ENCODE peak calls at places on chromosome 12, in five cellular contexts. N, E, C, S and F are unnamed samples.

GRCh38 chr12:63317447-63317846 is 166.4 kb upstream of the AVPR1A start:
- DNase-seq in S (no peak), C (no peak), N (no peak), E (no peak), F (no peak)

GRCh38 chr12:43912851-43913250 is 77.0 kb downstream of the TMEM117 start:
- DNase-seq in C (no peak), S (no peak), E (no peak), N (no peak), F (no peak)

GRCh38 chr12:15719230-15719629 is 70.0 kb downstream of the EPS8 start:
- DNase-seq in C (no peak), S (no peak), N (no peak), E (no peak), F (no peak)

GRCh38 chr12:28024231-28024995 is 51.9 kb upstream of the PTHLH start:
- DNase-seq in N (peak), E (peak), C (no peak), S (no peak), F (peak)

GRCh38 chr12:104686196-104686595 is 229.4 kb downstream of the CHST11 start:
- DNase-seq in C (no peak), S (no peak), N (no peak), E (no peak), F (no peak)

GRCh38 chr12:24719293-24719721 is 229.6 kb downstream of the BCAT1 start:
- DNase-seq in C (no peak), N (no peak), E (peak), S (no peak), F (no peak)

GRCh38 chr12:79689477-79690155 is 1.1 kb downstream of the PAWR start:
- DNase-seq in N (peak), E (peak), S (peak), C (no peak), F (no peak)

GRCh38 chr12:226401-226800 is 12.4 kb upstream of the SLC6A12 start:
- DNase-seq in E (no peak), C (peak), N (no peak), S (no peak), F (no peak)

GRCh38 chr12:129659927-129660326 is 243.9 kb downstream of the TMEM132D start:
- DNase-seq in S (no peak), C (no peak), N (no peak), E (peak), F (peak)

GRCh38 chr12:71888521-71888920 is 49.0 kb downstream of the TBC1D15 start:
- DNase-seq in N (no peak), S (no peak), C (no peak), E (no peak), F (no peak)

GRCh38 chr12:40336573-40337199 is 111.9 kb downstream of the LRRK2 start:
- DNase-seq in N (peak), E (no peak), C (no peak), S (no peak), F (no peak)

GRCh38 chr12:95990136-95990535 is 6.0 kb downstream of the HAL start:
- DNase-seq in S (no peak), N (no peak), C (peak), E (no peak), F (no peak)

GRCh38 chr12:76127588-76127987 is 43.1 kb upstream of the NAP1L1 start:
- DNase-seq in E (no peak), S (no peak), C (no peak), N (no peak), F (no peak)

GRCh38 chr12:12534975-12535374 is 27.7 kb downstream of the DUSP16 start:
- DNase-seq in N (no peak), S (no peak), C (no peak), E (no peak), F (no peak)

GRCh38 chr12:12936983-12937491 is 14.9 kb downstream of the GPRC5D start:
- DNase-seq in C (peak), N (no peak), S (no peak), E (no peak), F (no peak)

GRCh38 chr12:106138279-106138645 is 492 bp downstream of the NUAK1 start:
- DNase-seq in E (no peak), C (no peak), N (no peak), S (no peak), F (no peak)

GRCh38 chr12:121797937-121798801 is 4.7 kb upstream of the RHOF start:
- DNase-seq in E (no peak), C (no peak), N (peak), S (peak), F (no peak)

GRCh38 chr12:115710104-115710564 is 567.4 kb downstream of the MED13L start:
- DNase-seq in C (peak), E (peak), S (peak), N (peak), F (no peak)

GRCh38 chr12:30989754-30990153 is 63.2 kb downstream of the TSPAN11 start:
- DNase-seq in C (no peak), N (peak), S (peak), E (no peak), F (no peak)

GRCh38 chr12:85002778-85003296 is 33.2 kb downstream of the TSPAN19 start:
- DNase-seq in C (no peak), E (no peak), S (no peak), N (no peak), F (no peak)

GRCh38 chr12:78209851-78210493 is 379.3 kb downstream of the NAV3 start:
- DNase-seq in N (no peak), E (no peak), C (no peak), S (peak), F (no peak)

GRCh38 chr12:18443768-18444437 is 182.6 kb downstream of the PIK3C2G start:
- DNase-seq in C (no peak), N (no peak), S (no peak), E (peak), F (no peak)

GRCh38 chr12:31479516-31480210 is 111.3 kb downstream of the DENND5B start:
- DNase-seq in C (no peak), S (no peak), N (no peak), E (no peak), F (no peak)

GRCh38 chr12:72133497-72134055 is 138.6 kb upstream of the TRHDE start:
- DNase-seq in E (no peak), S (no peak), C (no peak), N (no peak), F (no peak)

GRCh38 chr12:12985817-12986408 is 14.2 kb downstream of the HEBP1 start:
- DNase-seq in E (peak), N (peak), C (no peak), S (no peak), F (no peak)

GRCh38 chr12:121190523-121191031 is 19.4 kb upstream of the P2RX4 start:
- DNase-seq in C (no peak), S (no peak), E (peak), N (no peak), F (peak)

GRCh38 chr12:103640831-103641230 is 53.8 kb downstream of the STAB2 start:
- DNase-seq in S (no peak), C (no peak), E (no peak), N (no peak), F (no peak)

GRCh38 chr12:3456809-3457208 is 34.2 kb upstream of the PRMT8 start:
- DNase-seq in S (no peak), E (no peak), N (peak), C (no peak), F (no peak)
- TF ChIP-seq CTCF in S (no peak), E (no peak), N (no peak), C (no peak), F (no peak)

GRCh38 chr12:91877461-91878230 is 268.0 kb downstream of the BTG1 start:
- DNase-seq in E (no peak), N (no peak), S (no peak), C (no peak), F (no peak)
- H3K4me3 ChIP-seq in E (no peak), N (no peak), S (no peak), C (no peak), F (no peak)

DNA sequence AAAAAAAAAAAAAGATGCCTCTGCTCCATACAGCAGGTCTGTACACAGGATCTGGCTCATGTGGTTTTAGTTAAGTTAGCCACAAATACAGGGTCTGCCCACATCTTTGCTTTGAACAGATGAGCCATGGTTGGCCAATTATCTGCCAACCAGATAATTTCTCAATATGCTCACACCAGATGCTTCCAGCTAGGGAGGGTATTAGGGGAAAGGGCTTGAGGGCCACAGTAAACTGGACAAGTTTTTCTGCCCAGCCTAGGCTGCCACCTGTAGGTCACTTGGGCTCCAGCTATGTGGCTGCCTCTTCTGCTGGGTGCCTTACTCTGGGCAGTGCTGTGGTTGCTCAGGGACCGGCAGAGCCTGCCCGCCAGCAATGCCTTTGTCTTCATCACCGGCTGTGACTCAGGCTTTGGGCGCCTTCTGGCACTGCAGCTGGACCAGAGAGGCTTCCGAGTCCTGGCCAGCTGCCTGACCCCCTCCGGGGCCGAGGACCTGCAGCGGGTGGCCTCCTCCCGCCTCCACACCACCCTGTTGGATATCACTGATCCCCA is 776 bp downstream of the RDH5 start:
- DNase-seq in N (peak), E (peak), C (no peak), S (no peak), F (no peak)
- TF ChIP-seq CTCF in N (peak), E (peak), C (peak), S (peak), F (peak)

DNA sequence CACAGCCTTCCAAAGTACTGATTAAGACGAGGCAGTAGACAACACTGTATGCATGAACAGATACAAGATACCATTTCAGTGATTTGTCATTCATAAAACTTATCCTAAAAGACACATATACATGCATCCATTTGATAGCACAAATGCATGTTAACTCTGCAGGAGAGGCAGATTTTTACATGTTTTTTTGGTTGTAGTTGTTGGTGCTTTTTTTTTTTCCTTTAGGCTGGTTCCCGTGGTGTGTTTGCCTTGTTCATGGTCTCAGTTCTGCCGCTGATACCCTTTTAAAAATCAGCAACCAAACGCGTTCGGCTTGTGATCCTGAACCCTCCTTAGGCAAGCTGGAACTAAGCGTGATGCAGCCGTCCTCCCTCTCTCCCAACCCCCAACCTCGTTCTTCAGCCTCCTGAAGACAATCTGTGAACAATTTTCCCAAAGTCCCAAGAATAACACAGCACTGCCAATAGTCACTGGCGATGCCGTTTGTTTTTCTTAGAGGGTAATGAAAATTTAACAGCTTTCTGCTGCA is 1.2 kb downstream of the PRICKLE1 start:
- DNase-seq in E (no peak), C (no peak), S (peak), N (no peak), F (no peak)
- H3K4me3 ChIP-seq in E (peak), C (peak), S (peak), N (peak), F (peak)

GRCh38 chr12:5912437-5913334 is 32.4 kb downstream of the ANO2 start:
- DNase-seq in S (no peak), N (peak), C (peak), E (no peak), F (no peak)
- TF ChIP-seq CTCF in S (no peak), N (no peak), C (no peak), E (peak), F (peak)

GRCh38 chr12:114698566-114699163 is 14.7 kb upstream of the TBX3 start:
- DNase-seq in E (no peak), C (no peak), N (no peak), S (no peak), F (no peak)

GRCh38 chr12:114695305-114695592 is 11.3 kb upstream of the TBX3 start:
- DNase-seq in N (no peak), C (no peak), E (no peak), S (no peak), F (no peak)

GRCh38 chr12:114697741-114698565 is 14.0 kb upstream of the TBX3 start:
- DNase-seq in C (no peak), S (no peak), E (no peak), N (no peak), F (no peak)

GRCh38 chr12:114696443-114697245 is 12.7 kb upstream of the TBX3 start:
- DNase-seq in N (no peak), S (no peak), C (no peak), E (no peak), F (no peak)

DNA sequence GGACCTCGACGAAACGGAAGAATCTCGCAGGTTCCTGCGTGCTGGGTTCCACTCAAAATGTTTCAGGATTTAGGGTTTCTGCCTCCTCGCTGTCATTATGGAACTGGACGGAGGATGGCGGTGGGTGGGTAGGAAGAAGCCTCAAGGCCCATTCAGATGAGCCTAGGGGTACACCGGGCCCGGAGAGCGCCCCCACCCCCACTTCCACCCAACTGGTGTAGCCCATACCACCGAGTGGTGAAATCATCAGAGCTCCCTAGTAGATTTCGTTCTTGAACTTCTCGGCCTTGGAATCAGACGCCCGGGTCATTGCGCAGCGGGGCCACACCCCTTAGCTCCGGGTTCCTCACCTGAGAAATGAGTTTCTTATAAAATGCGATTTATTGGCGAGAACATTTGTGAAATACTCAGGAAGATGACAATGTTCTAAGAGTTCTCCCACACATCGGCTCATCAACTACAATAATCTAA is 13.3 kb upstream of the TBX3 start:
- DNase-seq in S (no peak), N (no peak), E (no peak), C (no peak), F (no peak)
- H3K4me3 ChIP-seq in S (no peak), N (no peak), E (no peak), C (no peak), F (no peak)

GRCh38 chr12:2739069-2739468 is 55.7 kb upstream of the FKBP4 start:
- DNase-seq in S (no peak), C (no peak), E (no peak), N (no peak), F (no peak)

GRCh38 chr12:2745655-2746054 is 49.1 kb upstream of the FKBP4 start:
- DNase-seq in C (no peak), E (no peak), S (no peak), N (no peak), F (no peak)

GRCh38 chr12:2743478-2743877 is 51.3 kb upstream of the FKBP4 start:
- DNase-seq in C (peak), S (no peak), N (no peak), E (no peak), F (no peak)

GRCh38 chr12:2737656-2738241 is 57.0 kb upstream of the FKBP4 start:
- DNase-seq in E (no peak), C (no peak), S (no peak), N (no peak), F (no peak)

DNA sequence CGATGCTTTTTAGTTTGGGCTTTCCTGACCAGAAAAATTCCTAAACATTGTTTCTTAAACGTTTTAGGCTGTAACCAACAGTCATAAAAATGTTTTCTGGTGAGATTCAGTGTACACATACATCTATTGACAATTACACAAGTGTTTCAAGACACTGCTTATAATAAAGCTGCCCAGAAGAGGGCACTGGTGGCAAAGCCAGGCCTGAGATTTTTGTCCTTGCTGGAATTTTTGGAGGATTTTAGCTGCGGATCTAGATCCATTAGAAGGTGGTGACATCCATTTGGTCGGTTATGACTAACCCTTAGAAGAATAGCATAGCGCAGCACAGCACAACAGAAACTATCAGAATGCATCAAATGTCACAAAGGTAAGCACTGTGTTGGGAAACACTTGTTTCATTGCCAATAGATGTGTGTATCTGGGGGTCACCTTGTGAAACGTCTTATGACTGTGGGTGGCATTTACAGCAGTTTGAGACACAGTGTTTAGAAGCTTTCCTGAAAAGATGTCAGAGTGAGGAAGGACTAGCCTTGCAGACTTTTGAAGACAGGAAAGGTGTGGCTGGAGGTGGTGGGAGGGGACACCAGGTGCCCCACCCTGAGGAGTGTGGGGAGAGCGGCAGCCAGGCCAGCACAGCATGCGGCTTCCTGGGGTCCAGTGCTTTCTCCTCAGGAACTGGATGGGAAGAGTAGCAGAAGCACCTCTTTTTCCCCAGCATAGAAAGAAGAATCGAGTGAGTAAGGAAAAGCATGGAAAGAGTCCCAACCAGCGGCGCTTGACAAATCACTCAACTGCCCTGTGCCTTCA is 54.7 kb upstream of the FKBP4 start:
- DNase-seq in S (no peak), E (peak), C (no peak), N (peak), F (no peak)
- TF ChIP-seq CTCF in S (peak), E (peak), C (no peak), N (peak), F (peak)

GRCh38 chr12:131896080-131896810 is 1.8 kb downstream of the ULK1 start:
- DNase-seq in C (peak), N (peak), S (peak), E (peak), F (no peak)

GRCh38 chr12:131897875-131898274 is 3.5 kb downstream of the ULK1 start:
- DNase-seq in E (no peak), N (peak), C (no peak), S (peak), F (no peak)

GRCh38 chr12:131897276-131897675 is 2.9 kb downstream of the ULK1 start:
- DNase-seq in N (no peak), S (peak), E (no peak), C (no peak), F (no peak)

GRCh38 chr12:131895640-131896079 is 1.2 kb downstream of the ULK1 start:
- DNase-seq in C (no peak), S (no peak), E (no peak), N (no peak), F (no peak)

DNA sequence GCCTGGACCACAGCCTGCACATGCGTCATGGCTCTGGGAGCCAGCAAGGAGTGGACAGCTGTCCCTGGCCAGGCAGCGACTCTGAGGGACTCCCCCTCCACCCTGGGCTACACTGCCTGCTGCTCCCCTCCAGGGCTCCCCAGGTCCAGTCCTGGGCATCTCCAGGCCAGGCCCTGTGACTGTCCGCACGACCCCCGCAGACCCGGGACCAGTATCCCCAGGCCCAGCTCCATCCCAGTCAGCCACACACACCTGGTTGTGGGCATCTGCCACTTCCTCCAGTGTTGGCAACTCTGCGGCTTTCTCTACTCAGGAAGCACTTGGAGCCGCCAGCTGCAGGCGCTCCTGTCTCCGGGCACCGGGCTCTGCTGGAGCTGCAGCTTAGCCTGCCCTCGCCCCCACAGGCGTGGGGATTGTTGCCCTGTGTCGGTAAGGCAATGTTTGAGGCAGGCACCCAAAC is 2.4 kb downstream of the ULK1 start:
- DNase-seq in E (peak), S (no peak), C (no peak), N (no peak), F (no peak)
- H3K4me3 ChIP-seq in E (peak), S (peak), C (peak), N (peak), F (no peak)

DNA sequence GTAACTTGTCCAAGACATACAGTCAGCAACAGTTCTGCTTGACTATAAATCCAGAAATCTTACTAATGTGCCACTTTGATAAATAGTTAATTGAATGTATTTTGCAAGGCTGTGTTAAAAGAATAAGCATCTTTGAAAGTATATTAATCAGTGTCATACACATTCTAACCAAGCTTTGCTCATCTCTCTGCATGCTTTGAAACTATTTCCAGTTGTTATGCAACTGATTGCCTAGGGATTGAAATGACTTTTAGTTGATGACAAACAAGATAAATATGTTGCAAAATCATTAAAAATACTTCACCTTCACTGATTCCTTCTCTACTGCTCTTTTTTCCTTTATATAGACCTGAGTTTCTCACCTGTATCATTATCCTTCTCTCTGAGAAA is 91.3 kb downstream of the AEBP2 start:
- DNase-seq in E (no peak), S (no peak), C (no peak), N (no peak), F (no peak)
- TF ChIP-seq CTCF in E (no peak), S (no peak), C (no peak), N (no peak), F (no peak)